ENCODE peak calls at places on chromosomes 3 and 15, in six cellular contexts. M, Q, I, V, F and B are unnamed samples.

GRCh38 chr3:30347679-30348216 is 258.7 kb upstream of the TGFBR2 start:
- DNase-seq in I (peak), V (peak), M (no peak), F (peak), Q (no peak), B (peak)

GRCh38 chr15:93236924-93237323 is 147.9 kb upstream of the RGMA start:
- DNase-seq in F (no peak), M (no peak), Q (no peak), I (no peak), V (no peak), B (no peak)

GRCh38 chr15:71596672-71597071 is 213.7 kb upstream of the NR2E3 start:
- DNase-seq in I (peak), Q (no peak), F (peak), V (peak), M (no peak), B (no peak)

GRCh38 chr15:89448825-89449224 is 47.6 kb downstream of the RHCG start:
- DNase-seq in M (no peak), V (no peak), F (no peak), Q (no peak), I (no peak), B (no peak)

GRCh38 chr3:179227349-179227748 is 23.6 kb downstream of the KCNMB3 start:
- DNase-seq in M (peak), V (peak), I (no peak), F (peak), Q (no peak), B (no peak)

GRCh38 chr3:140529096-140529495 is 148.8 kb upstream of the TRIM42 start:
- DNase-seq in M (no peak), Q (no peak), V (peak), F (peak), I (no peak), B (no peak)

GRCh38 chr3:197001972-197002700 is 27.5 kb downstream of the MELTF start:
- DNase-seq in I (no peak), V (peak), M (no peak), F (peak), Q (no peak), B (no peak)

GRCh38 chr3:46656778-46657556 is 36.5 kb downstream of the ALS2CL start:
- DNase-seq in F (no peak), Q (no peak), M (no peak), V (no peak), I (peak), B (no peak)

GRCh38 chr15:85458764-85459163 is 78.4 kb downstream of the AKAP13 start:
- DNase-seq in I (no peak), M (no peak), F (peak), Q (no peak), V (peak), B (no peak)